ENCODE peak calls at places on chromosomes 3 and 15, in ten cellular contexts. W, E, F, M, A, O, Q, Y, U and P are unnamed samples.

GRCh38 chr15:31439328-31439727 is 112.7 kb downstream of the KLF13 start:
- DNase-seq in W (no peak), E (no peak), F (peak), M (no peak), A (no peak), O (peak), Q (no peak), Y (no peak), U (peak), P (peak)

GRCh38 chr3:84980011-84980410 is 21.2 kb downstream of the CADM2 start:
- DNase-seq in W (no peak), E (no peak), F (no peak), M (no peak), A (no peak), O (no peak), Q (no peak), Y (peak), U (no peak), P (no peak)

GRCh38 chr15:70164910-70165791 is 67.4 kb upstream of the TLE3 start:
- DNase-seq in W (peak), E (no peak), F (no peak), M (no peak), A (no peak), O (no peak), Q (no peak), Y (no peak), U (no peak), P (no peak)

GRCh38 chr3:188349276-188349962 is 195.5 kb downstream of the LPP start:
- DNase-seq in W (no peak), E (no peak), F (no peak), M (peak), A (no peak), O (no peak), Q (no peak), Y (no peak), U (no peak), P (no peak)

GRCh38 chr3:141114816-141115458 is 63.8 kb downstream of the SPSB4 start:
- DNase-seq in W (peak), E (no peak), F (peak), M (no peak), A (no peak), O (no peak), Q (no peak), Y (no peak), U (peak), P (no peak)

GRCh38 chr3:131688370-131688769 is 185.6 kb upstream of the MRPL3 start:
- DNase-seq in W (no peak), E (no peak), F (no peak), M (peak), A (no peak), O (no peak), Q (peak), Y (no peak), U (no peak), P (peak)

GRCh38 chr3:56987238-56987932 is 73.1 kb upstream of the SPATA12 start:
- DNase-seq in W (no peak), E (no peak), F (peak), M (peak), A (no peak), O (no peak), Q (no peak), Y (peak), U (no peak), P (no peak)

GRCh38 chr15:39595621-39596221 is 14.8 kb downstream of the THBS1 start:
- DNase-seq in W (no peak), E (no peak), F (no peak), M (peak), A (no peak), O (no peak), Q (peak), Y (no peak), U (no peak), P (no peak)

GRCh38 chr3:172984938-172985337 is 156.1 kb downstream of the SPATA16 start:
- DNase-seq in W (no peak), E (no peak), F (no peak), M (no peak), A (no peak), O (no peak), Q (no peak), Y (no peak), U (no peak), P (no peak)

GRCh38 chr3:142237891-142238290 is 12.5 kb upstream of the GK5 start:
- DNase-seq in W (no peak), E (no peak), F (no peak), M (no peak), A (no peak), O (no peak), Q (no peak), Y (no peak), U (no peak), P (no peak)

GRCh38 chr3:42733501-42734262 is 31.1 kb upstream of the HHATL start:
- DNase-seq in W (no peak), E (peak), F (no peak), M (no peak), A (no peak), O (peak), Q (no peak), Y (no peak), U (no peak), P (no peak)

GRCh38 chr3:185914911-185915629 is 22.7 kb downstream of the TRA2B start:
- DNase-seq in W (no peak), E (no peak), F (no peak), M (no peak), A (no peak), O (no peak), Q (no peak), Y (no peak), U (no peak), P (no peak)

DNA sequence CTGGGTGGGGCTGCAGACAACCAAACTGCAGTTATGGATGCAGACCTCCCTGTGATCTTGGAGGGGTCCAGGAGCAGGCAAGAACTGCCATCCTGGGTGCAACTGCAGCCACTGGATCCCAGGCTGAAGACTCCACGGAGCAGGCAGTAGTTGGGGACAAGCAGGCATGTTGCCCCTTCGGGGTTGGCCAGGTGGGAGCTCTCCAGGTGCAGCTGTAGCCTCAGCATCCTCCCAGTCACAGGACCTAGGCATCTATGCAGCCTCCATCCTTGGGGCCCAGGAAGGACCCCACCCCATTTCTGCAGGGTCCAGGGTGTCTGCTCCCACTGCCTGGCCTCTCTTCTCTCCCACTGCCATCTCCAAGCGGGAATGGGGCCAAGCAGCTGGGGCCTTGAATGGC is 322.2 kb upstream of the RBMS3 start:
- DNase-seq in W (no peak), E (no peak), F (no peak), M (no peak), A (no peak), O (no peak), Q (no peak), Y (no peak), U (no peak), P (peak)
- TF ChIP-seq CTCF in W (no peak), E (no peak), F (no peak), M (no peak), A (no peak), O (no peak), Q (no peak), Y (no peak), U (no peak), P (no peak)

GRCh38 chr3:6827453-6827852 is 33.5 kb upstream of the GRM7 start:
- DNase-seq in W (no peak), E (no peak), F (no peak), M (no peak), A (no peak), O (no peak), Q (no peak), Y (no peak), U (no peak), P (no peak)
- TF ChIP-seq CTCF in W (no peak), E (no peak), F (no peak), M (no peak), A (no peak), O (no peak), Q (no peak), Y (no peak), U (no peak), P (no peak)

GRCh38 chr3:184582998-184583344 is 21.4 kb downstream of the EPHB3 start:
- DNase-seq in W (no peak), E (no peak), F (no peak), M (no peak), A (no peak), O (no peak), Q (no peak), Y (no peak), U (no peak), P (no peak)

GRCh38 chr3:184585545-184585944 is 24.0 kb downstream of the EPHB3 start:
- DNase-seq in W (peak), E (no peak), F (no peak), M (no peak), A (no peak), O (no peak), Q (no peak), Y (no peak), U (no peak), P (no peak)

GRCh38 chr3:184583345-184584000 is 21.9 kb downstream of the EPHB3 start:
- DNase-seq in W (no peak), E (no peak), F (peak), M (peak), A (no peak), O (no peak), Q (no peak), Y (peak), U (no peak), P (no peak)

GRCh38 chr3:184582583-184582982 is 21.0 kb downstream of the EPHB3 start:
- DNase-seq in W (no peak), E (no peak), F (no peak), M (peak), A (no peak), O (no peak), Q (no peak), Y (no peak), U (no peak), P (no peak)

DNA sequence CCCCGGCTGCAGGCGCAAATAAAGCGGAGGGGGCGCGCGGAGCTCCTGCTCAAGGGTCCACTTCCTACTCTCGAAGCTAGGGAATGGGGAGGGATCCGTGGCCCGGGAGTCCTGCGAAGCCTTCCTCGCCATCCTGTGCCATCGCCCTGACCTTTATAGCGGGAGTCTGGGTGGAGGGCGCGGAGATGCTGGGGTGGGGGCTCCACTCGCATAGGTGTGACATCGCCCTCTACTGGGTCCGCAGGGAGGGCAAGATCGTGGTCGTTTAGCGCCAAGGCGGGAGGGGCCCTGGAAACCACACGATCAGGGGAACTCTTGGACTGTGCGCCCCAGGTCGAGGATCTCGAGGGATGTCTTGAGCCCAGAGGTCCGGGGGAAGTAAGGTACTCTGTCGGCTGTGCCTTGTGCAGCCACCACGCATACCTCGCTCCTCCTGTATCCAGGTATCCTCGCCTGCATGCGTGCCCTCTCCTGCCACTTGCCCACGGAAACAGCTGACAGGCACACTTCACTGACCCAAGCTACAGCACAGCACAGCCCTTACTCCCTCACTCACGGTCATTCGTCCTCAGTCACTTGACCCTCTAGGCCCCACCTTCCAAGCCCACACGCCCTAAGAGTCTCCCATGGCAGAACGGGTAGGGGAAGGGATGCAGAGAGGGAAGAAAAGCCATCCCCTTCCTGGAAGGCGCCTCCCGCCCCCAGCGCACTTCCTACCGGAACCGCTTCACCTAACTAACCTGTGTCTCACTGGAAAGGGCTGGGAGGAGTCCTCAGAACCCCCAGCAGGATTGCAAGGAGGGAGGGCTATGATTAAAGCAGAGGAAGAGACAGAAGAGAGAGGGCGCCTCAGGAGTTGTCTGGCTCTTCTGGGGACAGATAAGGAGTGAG is 22.7 kb downstream of the EPHB3 start:
- DNase-seq in W (no peak), E (no peak), F (peak), M (no peak), A (no peak), O (no peak), Q (no peak), Y (no peak), U (no peak), P (no peak)
- TF ChIP-seq CTCF in W (no peak), E (no peak), F (no peak), M (no peak), A (no peak), O (no peak), Q (peak), Y (peak), U (no peak), P (no peak)

DNA sequence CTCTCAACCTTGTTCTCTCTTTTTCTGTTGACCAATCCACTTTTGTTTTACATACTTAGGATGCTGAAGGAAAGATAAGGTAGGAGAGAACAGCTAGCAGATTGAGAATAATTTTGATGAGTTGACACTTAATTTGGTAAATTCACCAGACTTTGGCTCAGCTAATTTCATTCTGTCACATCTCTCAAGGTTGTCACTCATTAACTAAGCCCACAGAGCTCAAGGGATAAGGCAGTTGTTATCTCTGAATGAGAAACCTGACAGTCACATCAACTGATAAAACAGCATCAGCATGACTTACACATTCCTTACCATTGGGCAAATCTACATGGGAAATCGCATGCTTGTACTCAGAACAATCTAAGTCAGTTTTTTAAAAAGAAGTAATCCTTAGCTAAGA is 591.4 kb downstream of the NLGN1 start:
- DNase-seq in W (no peak), E (no peak), F (no peak), M (peak), A (no peak), O (no peak), Q (no peak), Y (peak), U (no peak), P (no peak)
- TF ChIP-seq CTCF in W (no peak), E (no peak), F (no peak), M (no peak), A (no peak), O (no peak), Q (no peak), Y (no peak), U (no peak), P (no peak)

GRCh38 chr15:23069496-23070166 is 30.3 kb upstream of the TUBGCP5 start:
- DNase-seq in W (no peak), E (no peak), F (peak), M (no peak), A (no peak), O (no peak), Q (no peak), Y (no peak), U (peak), P (no peak)
- TF ChIP-seq CTCF in W (no peak), E (no peak), F (peak), M (no peak), A (no peak), O (no peak), Q (no peak), Y (no peak), U (no peak), P (no peak)